ENCODE peak calls at places on chromosomes 16 and 17, in six cellular contexts. A, D, L, H, J and Z are unnamed samples. For H3K27me3, the result is how much of the 10 kb centered on the place peaks cover.

GRCh38 chr17:27353469-27354050 is 59.6 kb downstream of the WSB1 start:
- DNase-seq in J (peak), H (peak), D (peak), A (peak), L (peak), Z (peak)

GRCh38 chr17:27597188-27597580 is 33.8 kb upstream of the LGALS9 start:
- DNase-seq in J (no peak), H (no peak), D (no peak), L (peak), A (no peak), Z (no peak)

GRCh38 chr16:14125030-14125681 is 54.0 kb downstream of the MRTFB start:
- DNase-seq in A (no peak), J (no peak), D (no peak), H (no peak), L (no peak), Z (no peak)

GRCh38 chr16:70589998-70590471 is 56.3 kb upstream of the IL34 start:
- DNase-seq in H (peak), J (peak), A (no peak), D (no peak), L (no peak), Z (no peak)

GRCh38 chr16:47065766-47066688 is 77.7 kb downstream of the NETO2 start:
- DNase-seq in L (no peak), A (no peak), D (no peak), J (no peak), H (no peak), Z (no peak)

GRCh38 chr17:35460354-35460851 is 11.8 kb upstream of the SLFN13 start:
- DNase-seq in J (peak), A (peak), L (peak), D (peak), H (peak), Z (no peak)

GRCh38 chr16:61296305-61296704 is 739.9 kb downstream of the CDH8 start:
- DNase-seq in L (no peak), D (no peak), A (no peak), H (no peak), J (no peak), Z (no peak)

GRCh38 chr17:53570731-53571130 is 252.0 kb upstream of the KIF2B start:
- DNase-seq in L (no peak), A (no peak), D (no peak), H (no peak), J (no peak), Z (no peak)

GRCh38 chr17:18994626-18995025 is 9.9 kb downstream of the FAM83G start:
- DNase-seq in L (no peak), J (no peak), A (no peak), D (no peak), H (no peak), Z (no peak)

GRCh38 chr16:49701867-49702494 is 153.9 kb downstream of the ZNF423 start:
- DNase-seq in D (no peak), J (peak), L (peak), A (no peak), H (no peak), Z (no peak)

GRCh38 chr17:70172449-70172848 is 3.1 kb downstream of the KCNJ2 start:
- DNase-seq in A (no peak), D (no peak), L (no peak), J (no peak), H (no peak), Z (no peak)

GRCh38 chr17:35023538-35023937 is 40.0 kb downstream of the RFFL start:
- DNase-seq in J (no peak), H (peak), A (no peak), L (no peak), D (no peak), Z (no peak)

GRCh38 chr16:2420035-2420434 is 9.2 kb upstream of the CCNF start:
- DNase-seq in D (no peak), J (no peak), A (no peak), L (no peak), H (no peak), Z (no peak)

GRCh38 chr16:67349172-67349571 is 22.6 kb downstream of the LRRC36 start:
- DNase-seq in D (peak), J (no peak), H (peak), L (no peak), A (peak), Z (peak)

GRCh38 chr16:1057252-1057932 is 15.2 kb upstream of the SSTR5 start:
- DNase-seq in D (no peak), J (no peak), H (no peak), A (peak), L (peak), Z (no peak)

GRCh38 chr16:11236441-11236840 is 19.6 kb downstream of the SOCS1 start:
- DNase-seq in H (no peak), L (no peak), A (no peak), J (no peak), D (no peak), Z (no peak)

GRCh38 chr17:7019839-7020519 is 2.9 kb upstream of the BCL6B start:
- DNase-seq in L (peak), A (peak), H (no peak), J (no peak), D (no peak), Z (no peak)

GRCh38 chr17:7019406-7019805 is 3.4 kb upstream of the BCL6B start:
- DNase-seq in A (no peak), H (no peak), L (peak), J (no peak), D (no peak), Z (no peak)

GRCh38 chr17:7021993-7022778 is 664 bp upstream of the BCL6B start:
- DNase-seq in L (peak), J (peak), H (no peak), A (peak), D (no peak), Z (no peak)

GRCh38 chr17:7022791-7023571 is at the start of gene BCL6B:
- DNase-seq in J (no peak), A (no peak), D (no peak), H (no peak), L (peak), Z (no peak)

DNA sequence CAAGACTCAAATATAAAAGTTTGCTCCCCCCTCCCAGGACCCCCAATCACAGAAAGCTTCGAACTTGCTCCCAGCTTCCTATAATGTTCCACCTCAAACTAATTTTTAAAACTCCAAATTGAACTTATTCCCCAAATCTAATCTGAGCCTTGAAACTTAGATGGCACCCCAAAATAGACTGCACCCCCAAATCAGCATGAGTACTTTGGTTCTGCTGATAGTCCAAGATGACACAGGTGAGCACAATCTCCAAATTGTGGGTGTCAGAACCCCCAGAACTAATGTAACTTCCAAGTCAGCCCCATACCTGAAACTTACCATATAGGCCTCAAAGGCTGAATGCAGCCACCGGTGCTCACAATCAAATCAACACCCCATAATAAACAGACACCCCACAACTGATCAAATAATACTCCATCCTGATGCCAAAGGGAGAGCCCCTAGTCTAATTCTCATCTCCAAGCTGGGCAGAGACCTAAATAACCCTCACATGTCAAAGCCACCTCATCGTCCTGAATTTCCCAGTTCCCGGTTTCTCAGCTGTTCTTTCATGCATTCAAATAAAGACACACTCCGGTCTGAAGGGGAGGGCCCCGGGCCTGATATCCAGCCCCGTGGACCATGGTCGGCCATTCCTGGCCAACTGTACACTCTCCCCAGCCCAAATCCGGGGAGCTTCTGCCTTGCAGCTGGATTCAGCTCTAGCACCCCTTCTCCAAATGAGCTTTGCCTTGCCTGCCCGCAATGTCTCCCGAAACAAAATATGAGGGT is 1.8 kb upstream of the BCL6B start:
- DNase-seq in L (no peak), D (no peak), J (no peak), A (no peak), H (no peak), Z (no peak)
- H3K4me3 ChIP-seq in L (no peak), D (no peak), J (peak), A (no peak), H (no peak), Z (no peak)

DNA sequence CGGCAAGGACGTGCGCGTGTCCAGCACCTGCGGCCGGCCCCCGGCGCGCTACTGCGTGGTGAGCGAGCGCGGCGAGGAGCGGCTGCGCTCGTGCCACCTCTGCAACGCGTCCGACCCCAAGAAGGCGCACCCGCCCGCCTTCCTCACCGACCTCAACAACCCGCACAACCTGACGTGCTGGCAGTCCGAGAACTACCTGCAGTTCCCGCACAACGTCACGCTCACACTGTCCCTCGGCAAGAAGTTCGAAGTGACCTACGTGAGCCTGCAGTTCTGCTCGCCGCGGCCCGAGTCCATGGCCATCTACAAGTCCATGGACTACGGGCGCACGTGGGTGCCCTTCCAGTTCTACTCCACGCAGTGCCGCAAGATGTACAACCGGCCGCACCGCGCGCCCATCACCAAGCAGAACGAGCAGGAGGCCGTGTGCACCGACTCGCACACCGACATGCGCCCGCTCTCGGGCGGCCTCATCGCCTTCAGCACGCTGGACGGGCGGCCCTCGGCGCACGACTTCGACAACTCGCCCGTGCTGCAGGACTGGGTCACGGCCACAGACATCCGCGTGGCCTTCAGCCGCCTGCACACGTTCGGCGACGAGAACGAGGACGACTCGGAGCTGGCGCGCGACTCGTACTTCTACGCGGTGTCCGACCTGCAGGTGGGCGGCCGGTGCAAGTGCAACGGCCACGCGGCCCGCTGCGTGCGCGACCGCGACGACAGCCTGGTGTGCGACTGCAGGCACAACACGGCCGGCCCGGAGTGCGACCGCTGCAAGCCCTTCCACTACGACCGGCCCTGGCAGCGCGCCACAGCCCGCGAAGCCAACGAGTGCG is 1.5 kb downstream of the NTN1 start:
- DNase-seq in L (peak), A (no peak), D (no peak), H (peak), J (peak), Z (no peak)
- H3K27me3 ChIP-seq in L (under half), A (under half), D (under half), H (under half), J (half or more), Z (half or more)

GRCh38 chr17:29283496-29283895 is 10.5 kb downstream of the NUFIP2 start:
- DNase-seq in L (no peak), A (no peak), J (no peak), D (no peak), H (no peak), Z (no peak)

GRCh38 chr17:29273924-29274323 is 20.0 kb downstream of the NUFIP2 start:
- DNase-seq in A (no peak), H (no peak), J (no peak), D (no peak), L (no peak), Z (no peak)

GRCh38 chr17:29278692-29279091 is 15.3 kb downstream of the NUFIP2 start:
- DNase-seq in D (no peak), A (no peak), L (no peak), J (no peak), H (no peak), Z (no peak)

DNA sequence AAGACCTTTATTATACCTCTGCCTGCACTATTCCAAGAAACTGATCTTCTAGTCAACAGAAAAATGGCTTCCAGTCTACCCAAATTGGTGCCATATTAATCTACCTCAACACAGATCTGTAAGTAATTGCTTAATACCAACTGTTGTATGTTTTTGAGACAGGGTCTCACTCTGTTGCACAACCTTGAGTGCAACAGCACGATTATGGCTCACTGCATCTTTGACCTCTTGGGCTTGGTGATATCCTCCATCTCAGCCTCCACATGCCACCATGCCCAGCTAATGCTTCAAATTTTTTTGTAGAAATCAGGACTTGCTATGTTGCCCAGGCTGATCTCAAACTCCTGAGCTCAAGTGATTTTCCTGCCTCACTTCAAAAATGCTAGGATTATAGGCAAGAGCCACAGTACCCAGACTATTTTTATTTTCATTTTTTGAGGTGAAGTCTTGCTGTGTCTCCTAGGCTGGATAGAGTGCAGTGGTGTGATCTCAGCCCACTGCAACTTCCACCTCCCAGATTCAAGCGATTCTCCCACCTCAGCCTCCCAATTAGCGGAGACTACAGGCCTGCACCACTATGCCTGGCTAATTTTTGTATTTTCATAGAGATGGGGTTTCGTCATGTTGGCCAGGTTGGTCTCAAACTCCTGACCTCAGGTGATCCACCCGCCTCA is 14.4 kb downstream of the NUFIP2 start:
- DNase-seq in D (no peak), L (no peak), A (no peak), J (no peak), H (no peak), Z (no peak)
- H3K4me3 ChIP-seq in D (no peak), L (no peak), A (no peak), J (no peak), H (no peak), Z (no peak)

GRCh38 chr16:65120811-65121721 is 797 bp downstream of the CDH11 start:
- DNase-seq in A (no peak), L (peak), J (peak), H (peak), D (no peak), Z (no peak)
- H3K27me3 ChIP-seq in A (under half), L (under half), J (half or more), H (under half), D (under half), Z (under half)

GRCh38 chr17:75030161-75030560 is 16.6 kb downstream of the ATP5PD start:
- DNase-seq in D (no peak), J (no peak), A (no peak), H (no peak), L (no peak), Z (no peak)

GRCh38 chr17:75034236-75034908 is 12.4 kb downstream of the ATP5PD start:
- DNase-seq in L (peak), J (peak), A (peak), D (peak), H (peak), Z (no peak)

GRCh38 chr17:75032896-75033294 is 13.9 kb downstream of the ATP5PD start:
- DNase-seq in H (no peak), L (no peak), D (no peak), J (no peak), A (peak), Z (no peak)

GRCh38 chr17:75033346-75034235 is 13.2 kb downstream of the ATP5PD start:
- DNase-seq in H (peak), L (peak), J (peak), D (peak), A (peak), Z (no peak)

DNA sequence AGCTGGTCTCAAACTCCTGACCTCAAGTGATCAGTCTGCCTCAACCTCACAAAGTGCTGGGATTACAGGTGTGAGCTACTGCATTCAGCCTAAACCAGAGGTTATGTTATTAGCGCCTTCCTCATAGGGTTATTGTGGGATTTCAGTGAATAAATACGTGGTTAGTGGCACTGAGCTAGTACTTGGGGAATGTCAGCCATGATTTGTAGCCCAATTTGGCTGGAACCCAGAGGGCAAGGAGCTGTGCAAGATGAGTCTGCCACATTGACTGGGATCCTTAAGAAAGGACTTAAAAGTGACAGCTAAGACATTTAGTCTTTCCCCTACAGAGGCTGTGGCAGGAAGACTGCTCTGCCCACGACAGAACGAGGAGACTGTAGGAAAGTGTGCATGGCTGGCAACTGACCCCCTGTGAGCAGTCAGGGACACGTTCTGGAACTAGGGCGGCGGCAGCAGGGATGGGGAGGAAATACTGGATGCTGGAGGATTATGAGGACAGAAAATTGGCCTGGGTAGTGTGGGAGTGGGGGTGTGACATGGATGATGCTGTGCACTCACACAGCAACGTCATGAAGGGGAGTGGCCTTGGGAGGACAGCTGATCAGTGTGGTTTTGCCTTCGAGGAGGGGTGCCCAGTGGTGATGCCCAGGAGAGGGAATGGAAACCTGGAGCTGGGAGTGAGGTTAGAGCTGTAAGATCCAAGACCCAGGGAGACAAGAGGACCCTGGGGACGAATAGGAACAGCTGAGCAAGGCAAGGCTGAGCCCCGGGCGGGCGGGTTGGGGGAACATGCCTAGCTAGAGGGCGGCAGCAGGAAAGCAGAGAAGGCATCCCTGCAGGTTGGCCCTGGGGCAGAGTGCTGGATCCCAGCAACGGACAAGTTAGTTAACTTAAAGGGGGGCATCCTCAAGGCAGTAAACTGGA is 14.5 kb downstream of the ATP5PD start:
- DNase-seq in H (peak), A (peak), J (peak), D (peak), L (peak), Z (no peak)
- H3K4me3 ChIP-seq in H (peak), A (peak), J (peak), D (no peak), L (no peak), Z (peak)

DNA sequence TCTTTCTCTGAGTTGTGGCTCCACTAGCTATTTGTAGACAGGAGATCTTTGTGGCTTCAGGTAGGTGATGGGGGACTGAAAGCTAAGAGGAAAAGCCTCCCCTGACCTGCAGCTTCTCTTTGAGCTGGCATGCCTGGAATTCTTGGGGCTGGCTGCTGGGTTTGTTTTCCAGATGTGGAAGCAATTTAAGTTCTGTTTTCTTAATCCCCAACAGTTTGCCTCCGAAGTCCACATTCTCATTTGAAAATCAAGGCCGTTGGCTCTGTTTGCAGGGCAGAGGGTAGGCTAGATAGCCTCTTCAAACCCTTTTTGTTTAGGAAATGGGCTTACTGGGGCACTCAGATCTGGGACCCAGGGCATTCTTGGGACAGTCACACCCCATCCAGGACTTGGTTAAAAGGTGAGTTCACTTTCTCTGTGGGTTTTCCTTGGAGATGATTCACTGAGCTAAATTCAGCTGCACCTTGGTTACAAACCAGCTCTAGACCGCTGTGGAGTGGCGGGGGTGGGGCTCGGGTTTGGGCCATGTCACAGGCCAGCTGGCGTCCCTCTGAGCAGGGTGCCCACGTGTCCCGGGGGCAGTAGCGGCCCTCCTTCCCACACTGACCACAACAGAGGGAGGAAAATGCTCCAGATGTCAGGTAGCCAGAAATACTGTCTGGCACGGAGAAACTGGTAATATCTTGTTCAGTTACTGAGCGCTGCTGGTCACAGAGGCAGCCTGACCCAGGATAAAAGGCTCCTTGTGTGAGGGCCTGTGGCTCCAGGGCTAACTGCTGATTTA is 108.5 kb downstream of the RAB11FIP4 start:
- DNase-seq in L (peak), H (peak), D (peak), A (peak), J (peak), Z (no peak)
- H3K27me3 ChIP-seq in L (under half), H (under half), D (under half), A (under half), J (under half), Z (under half)

DNA sequence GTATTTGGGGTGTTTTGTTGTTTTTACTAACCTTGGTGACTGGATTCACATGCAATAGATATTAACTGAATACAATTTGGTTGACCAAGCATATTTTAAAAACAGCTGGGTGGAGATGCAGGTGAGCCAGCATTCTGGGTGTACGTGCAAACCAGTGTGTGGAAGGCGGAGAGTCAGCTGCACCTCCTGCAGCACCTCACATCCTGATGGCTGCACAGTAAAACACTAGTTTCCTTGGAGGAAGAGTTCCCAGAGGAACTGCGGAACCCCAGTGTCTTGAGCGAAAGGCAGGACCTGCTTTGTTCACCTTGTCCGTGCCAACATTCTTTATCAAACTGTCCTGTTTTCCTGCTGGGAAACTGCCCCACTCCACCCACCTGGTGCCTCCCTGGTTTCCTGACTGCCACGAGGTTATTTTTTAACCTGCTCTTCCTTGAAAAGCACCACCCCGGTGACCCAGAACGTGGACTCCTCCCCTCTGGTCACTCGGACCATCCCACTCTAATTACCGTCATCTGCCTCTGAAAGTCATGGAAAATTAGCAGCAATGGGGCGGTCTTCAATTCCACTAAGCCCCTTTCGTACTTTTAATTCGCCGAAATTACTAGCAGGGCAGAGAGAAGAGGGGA is 1.0 kb upstream of the YPEL2 start:
- DNase-seq in L (peak), J (peak), A (peak), H (no peak), D (no peak), Z (no peak)
- H3K4me3 ChIP-seq in L (no peak), J (peak), A (peak), H (peak), D (no peak), Z (peak)